ENCODE peak calls at places on chromosomes 13 and 19, in eight cellular contexts. One of them, this sample, is unnamed.

GRCh38 chr19:19649159-19649558 is 5.7 kb upstream of the GMIP start:
- DNase-seq in K562: no peak
- DNase-seq in uterus: peak; percentile 10
- DNase-seq in transverse colon: no peak
- DNase-seq in Peyer's patch: no peak
- DNase-seq in OCI-LY7: no peak
- DNase-seq in stomach: no peak
- DNase-seq in GM23338: peak; percentile 0
- DNase-seq in this sample: no peak

GRCh38 chr19:51548213-51548651 is 16.8 kb upstream of the SIGLEC6 start:
- DNase-seq in K562: no peak
- DNase-seq in uterus: no peak
- DNase-seq in transverse colon: no peak
- DNase-seq in Peyer's patch: no peak
- DNase-seq in OCI-LY7: no peak
- DNase-seq in stomach: no peak
- DNase-seq in GM23338: no peak
- DNase-seq in this sample: no peak

GRCh38 chr19:29714953-29715694 is at the start of gene C19orf12:
- DNase-seq in K562: peak; percentile 86
- DNase-seq in uterus: peak; percentile 47
- DNase-seq in transverse colon: peak; percentile 64
- DNase-seq in Peyer's patch: peak; percentile 73
- DNase-seq in OCI-LY7: peak; percentile 82
- DNase-seq in stomach: peak; percentile 68
- DNase-seq in GM23338: peak; percentile 74
- DNase-seq in this sample: peak; percentile 67

GRCh38 chr13:61908906-61909305 is 493.3 kb upstream of the PCDH20 start:
- DNase-seq in K562: no peak
- DNase-seq in uterus: no peak
- DNase-seq in transverse colon: no peak
- DNase-seq in Peyer's patch: no peak
- DNase-seq in OCI-LY7: no peak
- DNase-seq in stomach: no peak
- DNase-seq in GM23338: peak; percentile 54
- DNase-seq in this sample: no peak

GRCh38 chr13:107867701-107868661 is 347.4 kb downstream of the LIG4 start:
- DNase-seq in K562: peak; percentile 73
- DNase-seq in uterus: no peak
- DNase-seq in transverse colon: no peak
- DNase-seq in Peyer's patch: no peak
- DNase-seq in OCI-LY7: no peak
- DNase-seq in stomach: peak; percentile 35
- DNase-seq in GM23338: peak; percentile 83
- DNase-seq in this sample: peak; percentile 23

GRCh38 chr19:41802770-41803169 is 6.4 kb downstream of the CEACAM3 start:
- DNase-seq in K562: no peak
- DNase-seq in uterus: no peak
- DNase-seq in transverse colon: no peak
- DNase-seq in Peyer's patch: no peak
- DNase-seq in OCI-LY7: peak; percentile 69
- DNase-seq in stomach: no peak
- DNase-seq in GM23338: no peak
- DNase-seq in this sample: no peak

GRCh38 chr13:34308725-34309124 is 490.8 kb downstream of the RFC3 start:
- DNase-seq in K562: no peak
- DNase-seq in uterus: no peak
- DNase-seq in transverse colon: no peak
- DNase-seq in Peyer's patch: no peak
- DNase-seq in OCI-LY7: no peak
- DNase-seq in stomach: no peak
- DNase-seq in GM23338: no peak
- DNase-seq in this sample: no peak

GRCh38 chr13:106473174-106473573 is 62.3 kb downstream of the EFNB2 start:
- DNase-seq in K562: no peak
- DNase-seq in uterus: no peak
- DNase-seq in transverse colon: no peak
- DNase-seq in Peyer's patch: no peak
- DNase-seq in OCI-LY7: no peak
- DNase-seq in stomach: peak; percentile 50
- DNase-seq in GM23338: no peak
- DNase-seq in this sample: no peak

GRCh38 chr19:588758-589692 is 656 bp upstream of the HCN2 start:
- DNase-seq in K562: no peak
- DNase-seq in uterus: no peak
- DNase-seq in transverse colon: no peak
- DNase-seq in Peyer's patch: no peak
- DNase-seq in OCI-LY7: peak; percentile 55
- DNase-seq in stomach: no peak
- DNase-seq in GM23338: peak; percentile 39
- DNase-seq in this sample: no peak

GRCh38 chr13:51317262-51317661 is 22.2 kb upstream of the SERPINE3 start:
- DNase-seq in K562: no peak
- DNase-seq in uterus: no peak
- DNase-seq in transverse colon: no peak
- DNase-seq in Peyer's patch: no peak
- DNase-seq in OCI-LY7: no peak
- DNase-seq in stomach: no peak
- DNase-seq in GM23338: no peak
- DNase-seq in this sample: no peak

GRCh38 chr19:49073514-49074378 is 1.2 kb upstream of the KCNA7 start:
- DNase-seq in K562: peak; percentile 76
- DNase-seq in uterus: no peak
- DNase-seq in transverse colon: no peak
- DNase-seq in Peyer's patch: no peak
- DNase-seq in OCI-LY7: peak; percentile 19
- DNase-seq in stomach: no peak
- DNase-seq in GM23338: peak; percentile 67
- DNase-seq in this sample: no peak

GRCh38 chr19:882871-883497 is 10.0 kb downstream of the MED16 start:
- DNase-seq in K562: no peak
- DNase-seq in uterus: no peak
- DNase-seq in transverse colon: no peak
- DNase-seq in Peyer's patch: no peak
- DNase-seq in OCI-LY7: no peak
- DNase-seq in stomach: no peak
- DNase-seq in GM23338: no peak
- DNase-seq in this sample: no peak

GRCh38 chr13:29059837-29060236 is 239.7 kb downstream of the MTUS2 start:
- DNase-seq in K562: no peak
- DNase-seq in uterus: no peak
- DNase-seq in transverse colon: no peak
- DNase-seq in Peyer's patch: no peak
- DNase-seq in OCI-LY7: no peak
- DNase-seq in stomach: no peak
- DNase-seq in GM23338: no peak
- DNase-seq in this sample: peak; percentile 4

GRCh38 chr13:32790731-32791130 is 204.5 kb downstream of the PDS5B start:
- DNase-seq in K562: no peak
- DNase-seq in uterus: no peak
- DNase-seq in transverse colon: no peak
- DNase-seq in Peyer's patch: no peak
- DNase-seq in OCI-LY7: no peak
- DNase-seq in stomach: no peak
- DNase-seq in GM23338: peak; percentile 33
- DNase-seq in this sample: no peak

GRCh38 chr19:7596191-7596937 is 701 bp downstream of the CAMSAP3 start:
- DNase-seq in K562: no peak
- DNase-seq in uterus: no peak
- DNase-seq in transverse colon: peak; percentile 36
- DNase-seq in Peyer's patch: no peak
- DNase-seq in OCI-LY7: no peak
- DNase-seq in stomach: no peak
- DNase-seq in GM23338: peak; percentile 48
- DNase-seq in this sample: no peak

GRCh38 chr13:45258339-45258685 is 57.5 kb upstream of the KCTD4 start:
- DNase-seq in K562: no peak
- DNase-seq in uterus: no peak
- DNase-seq in transverse colon: peak; percentile 21
- DNase-seq in Peyer's patch: no peak
- DNase-seq in OCI-LY7: no peak
- DNase-seq in stomach: no peak
- DNase-seq in GM23338: no peak
- DNase-seq in this sample: no peak

GRCh38 chr13:41614671-41615519 is 157.5 kb downstream of the RGCC start:
- DNase-seq in K562: no peak
- DNase-seq in uterus: peak; percentile 41
- DNase-seq in transverse colon: no peak
- DNase-seq in Peyer's patch: no peak
- DNase-seq in OCI-LY7: no peak
- DNase-seq in stomach: no peak
- DNase-seq in GM23338: no peak
- DNase-seq in this sample: no peak

GRCh38 chr13:24307211-24308067 is 1.9 kb upstream of the C1QTNF9 start:
- DNase-seq in K562: no peak
- DNase-seq in uterus: no peak
- DNase-seq in transverse colon: peak; percentile 33
- DNase-seq in Peyer's patch: no peak
- DNase-seq in OCI-LY7: no peak
- DNase-seq in stomach: peak; percentile 73
- DNase-seq in GM23338: no peak
- DNase-seq in this sample: no peak

GRCh38 chr19:3849092-3849491 is 19.7 kb downstream of the ZFR2 start:
- DNase-seq in K562: peak; percentile 78
- DNase-seq in uterus: no peak
- DNase-seq in transverse colon: peak; percentile 22
- DNase-seq in Peyer's patch: peak; percentile 62
- DNase-seq in OCI-LY7: peak; percentile 39
- DNase-seq in stomach: peak; percentile 31
- DNase-seq in GM23338: peak; percentile 84
- DNase-seq in this sample: no peak

GRCh38 chr19:43814663-43815352 is 12.3 kb upstream of the ZNF283 start:
- DNase-seq in K562: no peak
- DNase-seq in uterus: no peak
- DNase-seq in transverse colon: no peak
- DNase-seq in Peyer's patch: no peak
- DNase-seq in OCI-LY7: no peak
- DNase-seq in stomach: no peak
- DNase-seq in GM23338: no peak
- DNase-seq in this sample: no peak

DNA sequence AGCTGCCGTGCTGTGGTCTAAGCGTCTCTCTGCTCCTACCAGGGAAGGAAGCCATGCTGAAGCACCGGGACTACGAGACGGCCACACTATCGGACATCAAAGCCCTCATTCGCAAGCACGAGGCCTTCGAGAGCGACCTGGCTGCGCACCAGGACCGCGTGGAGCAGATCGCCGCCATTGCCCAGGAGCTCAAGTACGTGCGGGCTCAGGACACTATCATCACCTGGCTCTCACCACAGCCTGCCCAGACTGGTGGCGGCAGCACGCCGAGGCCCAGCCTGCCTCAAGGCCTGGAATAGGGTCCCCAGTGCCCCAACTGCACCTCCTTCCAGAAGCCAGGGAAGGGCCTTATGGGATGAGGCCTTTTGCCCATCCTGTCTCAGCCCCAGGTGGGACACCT is 22.8 kb downstream of the CAPN12 start:
- DNase-seq in K562: no peak
- DNase-seq in uterus: no peak
- DNase-seq in transverse colon: no peak
- DNase-seq in Peyer's patch: no peak
- DNase-seq in OCI-LY7: no peak
- DNase-seq in stomach: no peak
- DNase-seq in GM23338: no peak
- DNase-seq in this sample: no peak
- H3K4me1 ChIP-seq in K562: no peaks in the 10 kb centered on the region
- H3K4me1 ChIP-seq in uterus: peaks cover 10% of the 10 kb centered on the region
- H3K4me1 ChIP-seq in transverse colon: no peaks in the 10 kb centered on the region
- H3K4me1 ChIP-seq in Peyer's patch: peaks cover 6% of the 10 kb centered on the region
- H3K4me1 ChIP-seq in OCI-LY7: no peaks in the 10 kb centered on the region
- H3K4me1 ChIP-seq in stomach: peaks cover 24% of the 10 kb centered on the region
- H3K4me1 ChIP-seq in GM23338: no peaks in the 10 kb centered on the region
- H3K4me1 ChIP-seq in this sample: peaks cover 34% of the 10 kb centered on the region

GRCh38 chr13:30832845-30833332 is 73.2 kb upstream of the MEDAG start:
- DNase-seq in K562: no peak
- DNase-seq in uterus: peak; percentile 50
- DNase-seq in transverse colon: peak; percentile 94
- DNase-seq in Peyer's patch: peak; percentile 93
- DNase-seq in OCI-LY7: no peak
- DNase-seq in stomach: peak; percentile 88
- DNase-seq in GM23338: peak; percentile 33
- DNase-seq in this sample: peak; percentile 86

GRCh38 chr13:30830638-30830965 is 75.5 kb upstream of the MEDAG start:
- DNase-seq in K562: no peak
- DNase-seq in uterus: no peak
- DNase-seq in transverse colon: no peak
- DNase-seq in Peyer's patch: peak; percentile 71
- DNase-seq in OCI-LY7: no peak
- DNase-seq in stomach: no peak
- DNase-seq in GM23338: no peak
- DNase-seq in this sample: no peak

GRCh38 chr13:30829788-30830637 is 76.1 kb upstream of the MEDAG start:
- DNase-seq in K562: no peak
- DNase-seq in uterus: no peak
- DNase-seq in transverse colon: no peak
- DNase-seq in Peyer's patch: no peak
- DNase-seq in OCI-LY7: no peak
- DNase-seq in stomach: no peak
- DNase-seq in GM23338: no peak
- DNase-seq in this sample: no peak

GRCh38 chr13:30832377-30832776 is 73.7 kb upstream of the MEDAG start:
- DNase-seq in K562: no peak
- DNase-seq in uterus: no peak
- DNase-seq in transverse colon: peak; percentile 40
- DNase-seq in Peyer's patch: no peak
- DNase-seq in OCI-LY7: no peak
- DNase-seq in stomach: no peak
- DNase-seq in GM23338: no peak
- DNase-seq in this sample: no peak

GRCh38 chr13:30831515-30831914 is 74.6 kb upstream of the MEDAG start:
- DNase-seq in K562: no peak
- DNase-seq in uterus: no peak
- DNase-seq in transverse colon: no peak
- DNase-seq in Peyer's patch: no peak
- DNase-seq in OCI-LY7: no peak
- DNase-seq in stomach: no peak
- DNase-seq in GM23338: no peak
- DNase-seq in this sample: no peak
- H3K4me3 ChIP-seq in K562: no peak overlapping the region
- H3K4me3 ChIP-seq in uterus: no peak overlapping the region
- H3K4me3 ChIP-seq in transverse colon: no peak overlapping the region
- H3K4me3 ChIP-seq in Peyer's patch: no peak overlapping the region
- H3K4me3 ChIP-seq in OCI-LY7: no peak overlapping the region
- H3K4me3 ChIP-seq in stomach: no peak overlapping the region
- H3K4me3 ChIP-seq in GM23338: no peak overlapping the region
- H3K4me3 ChIP-seq in this sample: no peak overlapping the region

GRCh38 chr13:26480246-26480855 is 77.1 kb upstream of the WASF3 start:
- DNase-seq in K562: no peak
- DNase-seq in uterus: no peak
- DNase-seq in transverse colon: peak; percentile 38
- DNase-seq in Peyer's patch: no peak
- DNase-seq in OCI-LY7: no peak
- DNase-seq in stomach: no peak
- DNase-seq in GM23338: no peak
- DNase-seq in this sample: no peak
- TF ChIP-seq CTCF in K562: no peak
- TF ChIP-seq CTCF in uterus: no peak
- TF ChIP-seq CTCF in transverse colon: no peak
- TF ChIP-seq CTCF in Peyer's patch: no peak
- TF ChIP-seq CTCF in OCI-LY7: no peak
- TF ChIP-seq CTCF in stomach: no peak
- TF ChIP-seq CTCF in GM23338: no peak
- TF ChIP-seq CTCF in this sample: no peak

GRCh38 chr13:100291626-100292025 is 202.7 kb downstream of the PCCA start:
- DNase-seq in K562: no peak
- DNase-seq in uterus: no peak
- DNase-seq in transverse colon: no peak
- DNase-seq in Peyer's patch: no peak
- DNase-seq in OCI-LY7: no peak
- DNase-seq in stomach: no peak
- DNase-seq in GM23338: no peak
- DNase-seq in this sample: no peak

GRCh38 chr13:100290165-100290801 is 201.4 kb downstream of the PCCA start:
- DNase-seq in K562: no peak
- DNase-seq in uterus: no peak
- DNase-seq in transverse colon: no peak
- DNase-seq in Peyer's patch: no peak
- DNase-seq in OCI-LY7: no peak
- DNase-seq in stomach: no peak
- DNase-seq in GM23338: no peak
- DNase-seq in this sample: no peak
- H3K4me1 ChIP-seq in K562: no peaks in the 10 kb centered on the region
- H3K4me1 ChIP-seq in uterus: no peaks in the 10 kb centered on the region
- H3K4me1 ChIP-seq in transverse colon: no peaks in the 10 kb centered on the region
- H3K4me1 ChIP-seq in Peyer's patch: no peaks in the 10 kb centered on the region
- H3K4me1 ChIP-seq in OCI-LY7: no peaks in the 10 kb centered on the region
- H3K4me1 ChIP-seq in stomach: no peaks in the 10 kb centered on the region
- H3K4me1 ChIP-seq in GM23338: no peaks in the 10 kb centered on the region
- H3K4me1 ChIP-seq in this sample: no peaks in the 10 kb centered on the region

This sample was measured in body of pancreas.